ENCODE peak calls at places on chromosome 1, in eight cellular contexts. Z, N, A, J, I, T, W and L are unnamed samples.
A peak's percentile ranks its signal among the peaks of the same experiment; 100 is the strongest.

GRCh38 chr1:12464627-12465056 is 153.4 kb downstream of the DHRS3 start:
- DNase-seq in Z (no peak), N (no peak), A (no peak), J (no peak), I (no peak), T (no peak), W (peak; percentile 35), L (no peak)

GRCh38 chr1:92538413-92539061 is 51.8 kb upstream of the GFI1 start:
- DNase-seq in Z (no peak), N (no peak), A (no peak), J (no peak), I (no peak), T (no peak), W (no peak), L (no peak)

GRCh38 chr1:17776426-17776825 is 21.3 kb downstream of the ACTL8 start:
- DNase-seq in Z (no peak), N (peak; percentile 52), A (no peak), J (no peak), I (peak; percentile 37), T (no peak), W (no peak), L (no peak)

GRCh38 chr1:100036718-100037664 is 67.2 kb downstream of the SLC35A3 start:
- DNase-seq in Z (no peak), N (peak; percentile 13), A (no peak), J (no peak), I (no peak), T (no peak), W (no peak), L (no peak)

GRCh38 chr1:112698366-112699310 is 8.3 kb downstream of the RHOC start:
- DNase-seq in Z (no peak), N (no peak), A (no peak), J (no peak), I (no peak), T (peak; percentile 97), W (peak; percentile 89), L (no peak)

GRCh38 chr1:228282329-228283042 is 74.6 kb downstream of the OBSCN start:
- DNase-seq in Z (no peak), N (no peak), A (no peak), J (no peak), I (no peak), T (no peak), W (peak; percentile 17), L (no peak)

GRCh38 chr1:5743435-5744095 is 248.7 kb downstream of the NPHP4 start:
- DNase-seq in Z (no peak), N (no peak), A (no peak), J (no peak), I (no peak), T (no peak), W (peak; percentile 12), L (no peak)

GRCh38 chr1:153728305-153729066 is 636 bp downstream of the INTS3 start:
- DNase-seq in Z (peak; percentile 27), N (peak; percentile 32), A (peak; percentile 24), J (peak; percentile 23), I (peak; percentile 32), T (no peak), W (peak; percentile 49), L (no peak)

GRCh38 chr1:150621497-150622113 is 7.8 kb downstream of the ENSA start:
- DNase-seq in Z (no peak), N (peak; percentile 8), A (peak; percentile 61), J (no peak), I (peak; percentile 95), T (no peak), W (no peak), L (no peak)

GRCh38 chr1:176903474-176903873 is 261.0 kb downstream of the ASTN1 start:
- DNase-seq in Z (no peak), N (no peak), A (no peak), J (no peak), I (no peak), T (no peak), W (no peak), L (no peak)